ENCODE peak calls at places on chromosomes 3 and 15, in nine cellular contexts. A is GM23338, S is neuronal stem cell, Y is K562, X is neural progenitor cell, D is mammary epithelial cell, K is MM.1S, R is IMR-90, Z is HepG2. H is an unnamed sample.

GRCh38 chr15:95953032-95953431 is 377.5 kb upstream of the NR2F2 start:
- DNase-seq in X (no peak), A (no peak), K (no peak), Y (peak), S (no peak), D (no peak), Z (no peak), R (peak), H (no peak)

GRCh38 chr3:160956785-160957184 is 148.4 kb downstream of the B3GALNT1 start:
- DNase-seq in A (peak), R (peak), X (no peak), Y (peak), S (no peak), Z (peak), D (peak), K (peak), H (peak)

GRCh38 chr3:36765104-36765503 is 751 bp upstream of the DCLK3 start:
- DNase-seq in D (no peak), X (no peak), R (no peak), S (no peak), A (no peak), Z (no peak), Y (no peak), K (no peak), H (no peak)

GRCh38 chr15:83848315-83849050 is 194.6 kb downstream of the ADAMTSL3 start:
- DNase-seq in S (no peak), D (peak), R (peak), Z (no peak), Y (no peak), X (no peak), K (no peak), A (no peak), H (peak)

GRCh38 chr3:131370935-131371698 is 10.5 kb upstream of the NUDT16 start:
- DNase-seq in Y (no peak), A (no peak), S (no peak), Z (no peak), R (no peak), X (no peak), K (peak), D (no peak), H (no peak)

GRCh38 chr3:48301814-48302194 is 31.7 kb downstream of the SPINK8 start:
- DNase-seq in Z (peak), A (peak), K (peak), S (peak), D (peak), X (no peak), R (peak), Y (peak), H (peak)

GRCh38 chr3:186380622-186381380 is 18.8 kb upstream of the DGKG start:
- DNase-seq in S (no peak), K (no peak), A (no peak), Z (no peak), R (peak), D (peak), X (no peak), Y (no peak), H (peak)

GRCh38 chr15:79811406-79812405 is 85.1 kb downstream of the MTHFS start:
- DNase-seq in K (no peak), A (no peak), Z (no peak), Y (no peak), S (no peak), D (peak), X (no peak), R (peak), H (no peak)

GRCh38 chr15:99644913-99645549 is 79.2 kb downstream of the MEF2A start:
- DNase-seq in R (no peak), D (no peak), A (peak), K (no peak), X (no peak), S (no peak), Z (no peak), Y (no peak), H (no peak)

GRCh38 chr3:51354172-51354571 is 30.9 kb upstream of the MANF start:
- DNase-seq in S (no peak), R (no peak), X (no peak), D (no peak), Z (no peak), Y (no peak), A (no peak), K (no peak), H (no peak)

GRCh38 chr3:188706176-188706575 is 465.6 kb upstream of the TPRG1 start:
- DNase-seq in D (no peak), K (no peak), Z (no peak), S (no peak), Y (no peak), X (no peak), R (peak), A (no peak), H (peak)

GRCh38 chr15:78985859-78986470 is 41.1 kb upstream of the CTSH start:
- DNase-seq in S (no peak), R (no peak), K (no peak), A (no peak), X (no peak), Y (no peak), D (no peak), Z (no peak), H (no peak)

GRCh38 chr3:152717252-152717651 is 117.7 kb upstream of the P2RY1 start:
- DNase-seq in Y (no peak), S (no peak), D (peak), X (no peak), R (no peak), Z (no peak), K (no peak), A (no peak), H (no peak)

GRCh38 chr3:192449036-192449435 is 278.3 kb downstream of the FGF12 start:
- DNase-seq in Y (peak), A (peak), R (no peak), Z (no peak), K (no peak), X (no peak), S (no peak), D (no peak), H (no peak)

GRCh38 chr3:28188686-28189085 is 52.7 kb upstream of the CMC1 start:
- DNase-seq in R (no peak), A (no peak), K (no peak), Z (no peak), X (no peak), Y (no peak), S (no peak), D (no peak), H (no peak)
- H3K27ac ChIP-seq in R (no peak), A (no peak), K (no peak), Z (no peak), X (no peak), Y (no peak), S (no peak), D (no peak), H (no peak)

GRCh38 chr3:62605413-62606068 is 232.2 kb upstream of the FEZF2 start:
- DNase-seq in Z (no peak), A (no peak), K (no peak), S (no peak), Y (no peak), X (peak), D (no peak), R (no peak), H (no peak)

GRCh38 chr3:62604746-62605351 is 231.5 kb upstream of the FEZF2 start:
- DNase-seq in D (no peak), Z (no peak), S (no peak), R (no peak), K (no peak), Y (no peak), X (no peak), A (no peak), H (no peak)

GRCh38 chr3:62611541-62612240 is 238.3 kb upstream of the FEZF2 start:
- DNase-seq in A (no peak), X (no peak), S (no peak), D (no peak), K (no peak), Z (no peak), Y (no peak), R (peak), H (no peak)

GRCh38 chr3:62604301-62604700 is 231.0 kb upstream of the FEZF2 start:
- DNase-seq in K (no peak), X (no peak), Y (no peak), D (peak), A (no peak), R (peak), S (no peak), Z (no peak), H (peak)

GRCh38 chr3:62607287-62608029 is 234.1 kb upstream of the FEZF2 start:
- DNase-seq in R (peak), Y (no peak), D (peak), X (peak), A (peak), K (no peak), S (no peak), Z (no peak), H (peak)
- H2AFZ ChIP-seq in R (peak), Y (no peak), D (peak), X (no peak), A (no peak), K (no peak), S (no peak), Z (no peak), H (no peak)

DNA sequence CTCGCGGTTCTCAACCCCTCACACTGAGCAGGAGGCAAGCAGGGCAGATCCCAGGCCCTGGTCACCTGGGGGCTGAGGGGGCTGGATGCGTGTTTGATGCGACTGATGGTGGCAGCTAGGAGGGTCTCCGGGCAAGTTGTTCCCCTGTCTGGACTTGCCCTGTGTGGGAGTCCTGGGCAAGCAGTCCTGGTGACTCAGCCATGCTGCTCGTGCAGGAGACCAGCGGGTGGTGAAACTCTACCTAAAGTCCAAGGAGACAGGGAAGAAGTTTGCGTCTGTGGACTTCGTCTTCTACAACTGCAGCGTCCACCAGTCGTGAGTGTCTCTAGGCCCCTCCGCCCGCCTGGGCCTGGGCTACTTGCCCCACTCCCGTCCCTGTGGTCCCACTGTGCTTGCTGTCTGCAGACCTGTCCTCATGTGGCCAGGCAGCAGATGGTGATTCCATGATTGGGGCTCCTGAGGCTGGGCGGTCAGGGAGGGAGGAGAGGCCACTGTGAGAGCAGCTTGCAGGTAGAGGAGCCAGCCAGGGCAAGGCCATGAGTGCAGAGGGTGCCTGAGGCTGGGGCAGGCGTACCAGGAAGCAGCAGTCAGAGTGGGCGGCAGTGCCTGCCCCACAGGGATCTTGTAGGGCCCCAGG is 23.1 kb downstream of the PLXNA1 start:
- DNase-seq in Z (no peak), Y (no peak), X (no peak), R (peak), D (peak), S (no peak), K (no peak), A (no peak), H (peak)
- H3K27ac ChIP-seq in Z (no peak), Y (no peak), X (no peak), R (peak), D (peak), S (no peak), K (no peak), A (no peak), H (peak)

GRCh38 chr3:119257111-119257510 is 16.4 kb upstream of the B4GALT4 start:
- DNase-seq in K (no peak), D (no peak), S (no peak), R (no peak), Z (no peak), Y (no peak), X (no peak), A (no peak), H (no peak)
- H2AFZ ChIP-seq in K (no peak), D (no peak), S (peak), R (no peak), Z (no peak), Y (peak), X (peak), A (no peak), H (peak)

GRCh38 chr3:126912491-126913195 is 70.3 kb upstream of the PLXNA1 start:
- DNase-seq in D (no peak), A (no peak), Y (no peak), R (no peak), K (peak), X (no peak), Z (no peak), S (no peak), H (no peak)

GRCh38 chr3:126908752-126909275 is 74.1 kb upstream of the PLXNA1 start:
- DNase-seq in A (no peak), X (no peak), D (no peak), R (no peak), S (no peak), Y (peak), K (peak), Z (no peak), H (no peak)

GRCh38 chr3:126912027-126912422 is 70.9 kb upstream of the PLXNA1 start:
- DNase-seq in X (no peak), S (no peak), K (peak), Z (no peak), D (no peak), R (no peak), Y (no peak), A (no peak), H (no peak)

GRCh38 chr3:126911162-126912026 is 71.5 kb upstream of the PLXNA1 start:
- DNase-seq in Y (peak), K (peak), Z (peak), R (peak), S (no peak), D (peak), A (no peak), X (no peak), H (peak)

GRCh38 chr3:126910231-126910630 is 72.7 kb upstream of the PLXNA1 start:
- DNase-seq in X (no peak), D (no peak), A (no peak), K (no peak), Z (no peak), S (no peak), R (no peak), Y (no peak), H (no peak)
- H3K27ac ChIP-seq in X (no peak), D (peak), A (no peak), K (peak), Z (no peak), S (no peak), R (no peak), Y (peak), H (peak)

DNA sequence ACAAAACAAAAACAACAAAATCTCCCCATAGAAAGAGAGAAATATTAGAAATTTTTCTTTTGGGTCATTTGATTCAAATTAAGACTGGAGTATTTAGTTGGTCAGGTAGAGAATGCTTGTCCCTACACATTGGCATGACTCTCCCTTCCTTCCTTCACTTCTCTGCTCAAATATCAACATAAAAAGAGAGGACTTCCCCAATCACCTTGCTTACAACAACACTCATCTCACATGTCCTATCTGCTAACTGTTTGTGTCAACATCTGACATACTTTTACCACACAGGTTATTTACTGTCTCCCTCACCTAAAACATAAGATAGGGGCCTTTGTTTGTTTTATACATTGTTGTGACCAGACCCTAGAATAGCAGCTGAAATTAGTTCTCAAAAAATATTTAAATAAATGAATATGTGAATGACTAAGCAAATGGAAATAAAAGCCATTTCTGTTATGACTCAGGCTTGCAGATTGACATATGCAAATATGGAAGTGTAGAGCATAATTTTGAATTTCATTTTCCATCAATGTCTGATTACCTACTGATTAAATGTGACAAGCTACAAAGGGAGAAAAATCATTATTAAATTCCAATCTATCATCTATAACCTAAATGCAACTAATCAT is 304.8 kb downstream of the CTNNB1 start:
- DNase-seq in S (no peak), K (no peak), R (no peak), D (no peak), Y (no peak), X (no peak), A (no peak), Z (no peak), H (no peak)
- H2AFZ ChIP-seq in S (no peak), K (no peak), R (no peak), D (no peak), Y (no peak), X (no peak), A (no peak), Z (no peak), H (no peak)

H was measured in PC-3.